ENCODE peak calls at places on chromosomes 4 and X, in ten cellular contexts. B, D, G, I, A, L, F, R, V and E are unnamed samples.

GRCh38 chr4:73308286-73308685 is 49.7 kb upstream of the ANKRD17 start:
- DNase-seq in B (no peak), D (no peak), G (no peak), I (no peak), A (no peak), L (no peak), F (no peak), R (no peak), V (no peak), E (no peak)

GRCh38 chr4:123055943-123056342 is 133.5 kb upstream of the NUDT6 start:
- DNase-seq in B (no peak), D (no peak), G (no peak), I (no peak), A (no peak), L (no peak), F (no peak), R (no peak), V (no peak), E (no peak)

GRCh38 chrX:131837325-131837724 is 185.8 kb upstream of the STK26 start:
- DNase-seq in B (no peak), D (no peak), G (no peak), I (no peak), A (no peak), L (no peak), F (no peak), R (no peak), V (no peak), E (no peak)

GRCh38 chr4:2742081-2742822 is 13.9 kb downstream of the TNIP2 start:
- DNase-seq in B (no peak), D (no peak), G (no peak), I (no peak), A (no peak), L (no peak), F (no peak), R (no peak), V (no peak), E (no peak)

GRCh38 chr4:82851902-82852750 is 38.8 kb downstream of the SEC31A start:
- DNase-seq in B (no peak), D (no peak), G (peak), I (no peak), A (no peak), L (no peak), F (no peak), R (no peak), V (no peak), E (no peak)

GRCh38 chrX:101260435-101260834 is 30.7 kb downstream of the TAF7L start:
- DNase-seq in B (no peak), D (no peak), G (no peak), I (no peak), A (no peak), L (peak), F (no peak), R (no peak), V (no peak), E (no peak)

GRCh38 chrX:134453631-134454030 is 6.3 kb upstream of the HPRT1 start:
- DNase-seq in B (no peak), D (no peak), G (no peak), I (no peak), A (no peak), L (no peak), F (no peak), R (no peak), V (no peak), E (no peak)

GRCh38 chr4:34182346-34182745 is 2062.0 kb downstream of the ARAP2 start:
- DNase-seq in B (no peak), D (no peak), G (no peak), I (no peak), A (no peak), L (no peak), F (no peak), R (no peak), V (no peak), E (no peak)

GRCh38 chrX:6910218-6910617 is 237.3 kb upstream of the STS start:
- DNase-seq in B (no peak), D (no peak), G (no peak), I (no peak), A (no peak), L (no peak), F (no peak), R (no peak), V (no peak), E (no peak)
- H3K27ac ChIP-seq in B (no peak), D (no peak), G (no peak), I (no peak), A (no peak), L (no peak), F (no peak), R (no peak), V (no peak), E (no peak)

GRCh38 chr4:173518419-173519102 is 11.5 kb downstream of the HAND2 start:
- DNase-seq in B (no peak), D (no peak), G (no peak), I (no peak), A (no peak), L (peak), F (peak), R (no peak), V (no peak), E (no peak)

GRCh38 chr4:173515458-173515857 is 14.6 kb downstream of the HAND2 start:
- DNase-seq in B (no peak), D (no peak), G (no peak), I (no peak), A (no peak), L (peak), F (no peak), R (no peak), V (no peak), E (no peak)

GRCh38 chr4:173514641-173515217 is 15.3 kb downstream of the HAND2 start:
- DNase-seq in B (no peak), D (no peak), G (no peak), I (no peak), A (no peak), L (peak), F (no peak), R (no peak), V (no peak), E (no peak)

GRCh38 chr4:173517781-173518371 is 12.2 kb downstream of the HAND2 start:
- DNase-seq in B (no peak), D (no peak), G (no peak), I (no peak), A (no peak), L (peak), F (peak), R (no peak), V (peak), E (no peak)

GRCh38 chr4:173516621-173517612 is 13.1 kb downstream of the HAND2 start:
- DNase-seq in B (no peak), D (no peak), G (no peak), I (no peak), A (no peak), L (peak), F (peak), R (no peak), V (no peak), E (no peak)
- H3K27ac ChIP-seq in B (no peak), D (peak), G (no peak), I (no peak), A (peak), L (no peak), F (peak), R (no peak), V (peak), E (no peak)

DNA sequence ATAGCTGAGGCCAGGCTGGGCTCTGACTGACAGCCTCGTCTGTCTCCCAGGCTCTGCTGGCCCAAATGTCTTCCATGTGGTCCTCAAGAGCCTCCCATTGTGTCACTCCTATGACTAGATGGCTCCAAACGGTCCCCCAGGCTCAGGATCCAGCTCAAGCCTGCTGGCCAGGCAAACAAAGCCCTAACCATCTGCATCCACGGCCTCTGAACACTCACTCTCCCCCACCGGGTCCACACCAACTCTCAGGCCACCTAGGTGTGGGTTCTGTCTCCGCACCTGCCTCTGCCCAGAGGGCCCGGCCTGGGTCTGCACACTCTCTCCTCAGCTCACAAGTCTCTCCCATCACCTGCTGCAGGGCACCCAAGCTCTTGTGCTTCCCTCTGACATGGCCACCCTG is 52.9 kb downstream of the JAKMIP1 start:
- DNase-seq in B (no peak), D (no peak), G (no peak), I (no peak), A (no peak), L (no peak), F (no peak), R (no peak), V (no peak), E (no peak)
- H3K27ac ChIP-seq in B (no peak), D (no peak), G (no peak), I (no peak), A (no peak), L (no peak), F (no peak), R (no peak), V (no peak), E (no peak)

GRCh38 chr4:56511098-56511497 is 5.5 kb downstream of the ARL9 start:
- DNase-seq in B (no peak), D (no peak), G (no peak), I (no peak), A (no peak), L (no peak), F (no peak), R (peak), V (peak), E (no peak)

GRCh38 chr4:56506110-56506705 is 617 bp downstream of the ARL9 start:
- DNase-seq in B (no peak), D (no peak), G (peak), I (no peak), A (no peak), L (peak), F (no peak), R (peak), V (no peak), E (no peak)

GRCh38 chr4:56505269-56506109 is at the start of gene ARL9:
- DNase-seq in B (peak), D (peak), G (peak), I (no peak), A (peak), L (peak), F (peak), R (peak), V (peak), E (peak)
- H3K27ac ChIP-seq in B (peak), D (peak), G (no peak), I (peak), A (no peak), L (no peak), F (peak), R (no peak), V (no peak), E (no peak)

DNA sequence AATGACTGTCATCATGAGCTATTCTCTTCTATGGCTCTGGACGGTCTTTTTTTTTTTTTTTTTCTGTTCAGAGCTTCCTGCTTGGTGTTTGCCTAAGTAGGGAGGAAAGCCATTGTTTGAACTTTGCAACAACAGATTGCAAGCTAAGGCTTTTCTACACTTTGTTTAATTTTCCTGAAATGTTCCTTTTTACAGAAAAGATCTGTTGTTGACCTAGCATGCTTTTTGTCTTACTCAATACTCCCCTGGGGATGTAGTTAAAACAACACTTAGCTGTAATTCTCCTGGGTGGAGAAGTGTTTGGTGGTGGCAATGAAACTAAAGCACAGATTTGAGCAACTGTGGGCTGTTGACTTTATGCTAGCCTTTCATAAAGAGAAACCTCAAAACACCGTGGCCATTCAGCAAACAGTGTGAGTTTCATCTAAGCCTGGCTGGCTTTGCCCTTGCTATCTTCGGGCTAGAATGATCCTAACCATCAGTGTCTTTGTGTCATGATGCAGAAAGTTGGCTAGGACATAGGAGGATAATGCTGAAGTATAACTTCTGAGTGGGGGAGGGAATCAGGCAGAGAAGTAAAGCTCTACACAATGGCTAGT is 110.5 kb downstream of the ANXA3 start:
- DNase-seq in B (no peak), D (no peak), G (no peak), I (no peak), A (no peak), L (no peak), F (no peak), R (no peak), V (no peak), E (no peak)
- H3K27ac ChIP-seq in B (no peak), D (peak), G (no peak), I (peak), A (peak), L (no peak), F (no peak), R (no peak), V (peak), E (peak)

GRCh38 chrX:149010026-149010898 is 494.8 kb downstream of the IDS start:
- DNase-seq in B (no peak), D (no peak), G (no peak), I (no peak), A (no peak), L (no peak), F (no peak), R (no peak), V (no peak), E (no peak)
- H3K27ac ChIP-seq in B (no peak), D (no peak), G (no peak), I (no peak), A (no peak), L (no peak), F (no peak), R (no peak), V (no peak), E (no peak)